ENCODE peak calls at places on chromosome 11, in seven cellular contexts. One of them, this sample, is unnamed.

GRCh38 chr11:44564198-44564597 is 1.3 kb upstream of the CD82 start:
- DNase-seq in EL: no peak
- DNase-seq in NCI-H1417: no peak
- DNase-seq in stimulated activated CD8-positive, alpha-beta memory T cell treated with anti-CD3 and anti-CD28 coated beads, Interleukin-4, amount 100 ng/mL, for 48 hours: no peak
- DNase-seq in NCI-H1436 treated with DMSO at 0.1 percent for 48 hours: peak; percentile 47
- DNase-seq in iPS DF 6.9: no peak
- DNase-seq in HCT116: no peak
- DNase-seq in this sample: no peak

GRCh38 chr11:42819126-42819525 is 492.7 kb upstream of the API5 start:
- DNase-seq in NCI-H1417: no peak
- DNase-seq in iPS DF 6.9: no peak
- DNase-seq in NCI-H1436 treated with DMSO at 0.1 percent for 48 hours: no peak
- DNase-seq in HCT116: no peak
- DNase-seq in stimulated activated CD8-positive, alpha-beta memory T cell treated with anti-CD3 and anti-CD28 coated beads, Interleukin-4, amount 100 ng/mL, for 48 hours: no peak
- DNase-seq in EL: no peak
- DNase-seq in this sample: no peak

GRCh38 chr11:119166368-119167076 is 2.0 kb upstream of the NLRX1 start:
- DNase-seq in HCT116: no peak
- DNase-seq in iPS DF 6.9: no peak
- DNase-seq in NCI-H1417: no peak
- DNase-seq in EL: peak; percentile 68
- DNase-seq in NCI-H1436 treated with DMSO at 0.1 percent for 48 hours: no peak
- DNase-seq in stimulated activated CD8-positive, alpha-beta memory T cell treated with anti-CD3 and anti-CD28 coated beads, Interleukin-4, amount 100 ng/mL, for 48 hours: no peak
- DNase-seq in this sample: no peak

GRCh38 chr11:43989162-43989961 is 46.9 kb downstream of the C11orf96 start:
- DNase-seq in NCI-H1417: no peak
- DNase-seq in NCI-H1436 treated with DMSO at 0.1 percent for 48 hours: no peak
- DNase-seq in stimulated activated CD8-positive, alpha-beta memory T cell treated with anti-CD3 and anti-CD28 coated beads, Interleukin-4, amount 100 ng/mL, for 48 hours: no peak
- DNase-seq in HCT116: no peak
- DNase-seq in EL: no peak
- DNase-seq in iPS DF 6.9: no peak
- DNase-seq in this sample: no peak

GRCh38 chr11:74004694-74005615 is 3.9 kb downstream of the UCP3 start:
- DNase-seq in iPS DF 6.9: no peak
- DNase-seq in HCT116: no peak
- DNase-seq in NCI-H1417: no peak
- DNase-seq in stimulated activated CD8-positive, alpha-beta memory T cell treated with anti-CD3 and anti-CD28 coated beads, Interleukin-4, amount 100 ng/mL, for 48 hours: peak; percentile 82
- DNase-seq in EL: no peak
- DNase-seq in NCI-H1436 treated with DMSO at 0.1 percent for 48 hours: no peak
- DNase-seq in this sample: no peak

GRCh38 chr11:26187639-26188038 is 144.3 kb upstream of the ANO3 start:
- DNase-seq in HCT116: no peak
- DNase-seq in EL: peak; percentile 66
- DNase-seq in NCI-H1417: no peak
- DNase-seq in stimulated activated CD8-positive, alpha-beta memory T cell treated with anti-CD3 and anti-CD28 coated beads, Interleukin-4, amount 100 ng/mL, for 48 hours: no peak
- DNase-seq in iPS DF 6.9: no peak
- DNase-seq in NCI-H1436 treated with DMSO at 0.1 percent for 48 hours: no peak
- DNase-seq in this sample: no peak

GRCh38 chr11:82533628-82534353 is 199.9 kb downstream of the FAM181B start:
- DNase-seq in NCI-H1436 treated with DMSO at 0.1 percent for 48 hours: no peak
- DNase-seq in stimulated activated CD8-positive, alpha-beta memory T cell treated with anti-CD3 and anti-CD28 coated beads, Interleukin-4, amount 100 ng/mL, for 48 hours: no peak
- DNase-seq in iPS DF 6.9: no peak
- DNase-seq in HCT116: no peak
- DNase-seq in EL: no peak
- DNase-seq in NCI-H1417: peak; percentile 88
- DNase-seq in this sample: no peak

GRCh38 chr11:58739725-58740430 is 8.1 kb upstream of the GLYAT start:
- DNase-seq in stimulated activated CD8-positive, alpha-beta memory T cell treated with anti-CD3 and anti-CD28 coated beads, Interleukin-4, amount 100 ng/mL, for 48 hours: no peak
- DNase-seq in HCT116: no peak
- DNase-seq in NCI-H1436 treated with DMSO at 0.1 percent for 48 hours: no peak
- DNase-seq in iPS DF 6.9: no peak
- DNase-seq in NCI-H1417: no peak
- DNase-seq in EL: peak; percentile 49
- DNase-seq in this sample: no peak

GRCh38 chr11:130451261-130452019 is 3.0 kb downstream of the ADAMTS15 start:
- DNase-seq in EL: peak; percentile 66
- DNase-seq in iPS DF 6.9: no peak
- DNase-seq in NCI-H1417: no peak
- DNase-seq in HCT116: no peak
- DNase-seq in NCI-H1436 treated with DMSO at 0.1 percent for 48 hours: no peak
- DNase-seq in stimulated activated CD8-positive, alpha-beta memory T cell treated with anti-CD3 and anti-CD28 coated beads, Interleukin-4, amount 100 ng/mL, for 48 hours: no peak
- DNase-seq in this sample: no peak

GRCh38 chr11:115911656-115912055 is 407.4 kb upstream of the CADM1 start:
- DNase-seq in iPS DF 6.9: no peak
- DNase-seq in HCT116: no peak
- DNase-seq in NCI-H1436 treated with DMSO at 0.1 percent for 48 hours: peak; percentile 83
- DNase-seq in stimulated activated CD8-positive, alpha-beta memory T cell treated with anti-CD3 and anti-CD28 coated beads, Interleukin-4, amount 100 ng/mL, for 48 hours: no peak
- DNase-seq in EL: no peak
- DNase-seq in NCI-H1417: peak; percentile 97
- DNase-seq in this sample: no peak

GRCh38 chr11:6632116-6633073 is 13.2 kb upstream of the TPP1 start:
- DNase-seq in HCT116: no peak
- DNase-seq in NCI-H1436 treated with DMSO at 0.1 percent for 48 hours: no peak
- DNase-seq in EL: no peak
- DNase-seq in iPS DF 6.9: no peak
- DNase-seq in NCI-H1417: no peak
- DNase-seq in stimulated activated CD8-positive, alpha-beta memory T cell treated with anti-CD3 and anti-CD28 coated beads, Interleukin-4, amount 100 ng/mL, for 48 hours: no peak
- DNase-seq in this sample: no peak

GRCh38 chr11:65069217-65069616 is 10.9 kb upstream of the NAALADL1 start:
- DNase-seq in NCI-H1436 treated with DMSO at 0.1 percent for 48 hours: no peak
- DNase-seq in EL: no peak
- DNase-seq in HCT116: no peak
- DNase-seq in NCI-H1417: no peak
- DNase-seq in stimulated activated CD8-positive, alpha-beta memory T cell treated with anti-CD3 and anti-CD28 coated beads, Interleukin-4, amount 100 ng/mL, for 48 hours: no peak
- DNase-seq in iPS DF 6.9: no peak
- DNase-seq in this sample: no peak

GRCh38 chr11:122175316-122175715 is 59.3 kb upstream of the BLID start:
- DNase-seq in NCI-H1417: no peak
- DNase-seq in iPS DF 6.9: no peak
- DNase-seq in NCI-H1436 treated with DMSO at 0.1 percent for 48 hours: no peak
- DNase-seq in HCT116: no peak
- DNase-seq in EL: peak; percentile 57
- DNase-seq in stimulated activated CD8-positive, alpha-beta memory T cell treated with anti-CD3 and anti-CD28 coated beads, Interleukin-4, amount 100 ng/mL, for 48 hours: no peak
- DNase-seq in this sample: no peak

GRCh38 chr11:57798905-57799559 is 37.4 kb downstream of the CTNND1 start:
- DNase-seq in NCI-H1436 treated with DMSO at 0.1 percent for 48 hours: no peak
- DNase-seq in EL: peak; percentile 59
- DNase-seq in iPS DF 6.9: no peak
- DNase-seq in stimulated activated CD8-positive, alpha-beta memory T cell treated with anti-CD3 and anti-CD28 coated beads, Interleukin-4, amount 100 ng/mL, for 48 hours: no peak
- DNase-seq in HCT116: peak; percentile 94
- DNase-seq in NCI-H1417: no peak
- DNase-seq in this sample: no peak

GRCh38 chr11:112132737-112133136 is 31.2 kb downstream of the IL18 start:
- DNase-seq in NCI-H1417: no peak
- DNase-seq in stimulated activated CD8-positive, alpha-beta memory T cell treated with anti-CD3 and anti-CD28 coated beads, Interleukin-4, amount 100 ng/mL, for 48 hours: no peak
- DNase-seq in NCI-H1436 treated with DMSO at 0.1 percent for 48 hours: no peak
- DNase-seq in HCT116: no peak
- DNase-seq in iPS DF 6.9: no peak
- DNase-seq in EL: no peak
- DNase-seq in this sample: no peak

GRCh38 chr11:47765086-47765485 is 2.1 kb downstream of the FNBP4 start:
- DNase-seq in NCI-H1436 treated with DMSO at 0.1 percent for 48 hours: no peak
- DNase-seq in stimulated activated CD8-positive, alpha-beta memory T cell treated with anti-CD3 and anti-CD28 coated beads, Interleukin-4, amount 100 ng/mL, for 48 hours: no peak
- DNase-seq in HCT116: no peak
- DNase-seq in EL: no peak
- DNase-seq in iPS DF 6.9: no peak
- DNase-seq in NCI-H1417: no peak
- DNase-seq in this sample: no peak

GRCh38 chr11:86639172-86639571 is 33.2 kb downstream of the ME3 start:
- DNase-seq in NCI-H1436 treated with DMSO at 0.1 percent for 48 hours: no peak
- DNase-seq in NCI-H1417: no peak
- DNase-seq in iPS DF 6.9: no peak
- DNase-seq in EL: peak; percentile 43
- DNase-seq in HCT116: no peak
- DNase-seq in stimulated activated CD8-positive, alpha-beta memory T cell treated with anti-CD3 and anti-CD28 coated beads, Interleukin-4, amount 100 ng/mL, for 48 hours: no peak
- DNase-seq in this sample: no peak

GRCh38 chr11:130782361-130783221 is 133.7 kb downstream of the SNX19 start:
- DNase-seq in NCI-H1417: no peak
- DNase-seq in NCI-H1436 treated with DMSO at 0.1 percent for 48 hours: no peak
- DNase-seq in iPS DF 6.9: no peak
- DNase-seq in stimulated activated CD8-positive, alpha-beta memory T cell treated with anti-CD3 and anti-CD28 coated beads, Interleukin-4, amount 100 ng/mL, for 48 hours: no peak
- DNase-seq in EL: peak; percentile 76
- DNase-seq in HCT116: no peak
- DNase-seq in this sample: no peak

GRCh38 chr11:108929241-108929640 is 264.4 kb downstream of the DDX10 start:
- DNase-seq in iPS DF 6.9: no peak
- DNase-seq in EL: peak; percentile 93
- DNase-seq in HCT116: peak; percentile 8
- DNase-seq in stimulated activated CD8-positive, alpha-beta memory T cell treated with anti-CD3 and anti-CD28 coated beads, Interleukin-4, amount 100 ng/mL, for 48 hours: no peak
- DNase-seq in NCI-H1417: no peak
- DNase-seq in NCI-H1436 treated with DMSO at 0.1 percent for 48 hours: no peak
- DNase-seq in this sample: no peak

GRCh38 chr11:73072935-73073481 is 69.1 kb downstream of the FCHSD2 start:
- DNase-seq in NCI-H1436 treated with DMSO at 0.1 percent for 48 hours: no peak
- DNase-seq in iPS DF 6.9: no peak
- DNase-seq in stimulated activated CD8-positive, alpha-beta memory T cell treated with anti-CD3 and anti-CD28 coated beads, Interleukin-4, amount 100 ng/mL, for 48 hours: no peak
- DNase-seq in EL: peak; percentile 4
- DNase-seq in NCI-H1417: no peak
- DNase-seq in HCT116: no peak
- DNase-seq in this sample: no peak

GRCh38 chr11:134207538-134208239 is 16.1 kb downstream of the NCAPD3 start:
- DNase-seq in EL: peak; percentile 18
- DNase-seq in HCT116: no peak
- DNase-seq in NCI-H1417: peak; percentile 10
- DNase-seq in stimulated activated CD8-positive, alpha-beta memory T cell treated with anti-CD3 and anti-CD28 coated beads, Interleukin-4, amount 100 ng/mL, for 48 hours: peak; percentile 78
- DNase-seq in NCI-H1436 treated with DMSO at 0.1 percent for 48 hours: no peak
- DNase-seq in iPS DF 6.9: no peak
- DNase-seq in this sample: no peak

GRCh38 chr11:16764888-16765287 is 26.4 kb downstream of the C11orf58 start:
- DNase-seq in NCI-H1417: no peak
- DNase-seq in HCT116: no peak
- DNase-seq in EL: no peak
- DNase-seq in stimulated activated CD8-positive, alpha-beta memory T cell treated with anti-CD3 and anti-CD28 coated beads, Interleukin-4, amount 100 ng/mL, for 48 hours: no peak
- DNase-seq in NCI-H1436 treated with DMSO at 0.1 percent for 48 hours: no peak
- DNase-seq in iPS DF 6.9: no peak
- DNase-seq in this sample: no peak

GRCh38 chr11:75654314-75654713 is 14.5 kb downstream of the MAP6 start:
- DNase-seq in NCI-H1417: no peak
- DNase-seq in HCT116: no peak
- DNase-seq in EL: peak; percentile 68
- DNase-seq in stimulated activated CD8-positive, alpha-beta memory T cell treated with anti-CD3 and anti-CD28 coated beads, Interleukin-4, amount 100 ng/mL, for 48 hours: no peak
- DNase-seq in NCI-H1436 treated with DMSO at 0.1 percent for 48 hours: no peak
- DNase-seq in iPS DF 6.9: no peak
- DNase-seq in this sample: no peak

GRCh38 chr11:64998141-64998540 is 1.4 kb upstream of the BATF2 start:
- DNase-seq in HCT116: no peak
- DNase-seq in NCI-H1436 treated with DMSO at 0.1 percent for 48 hours: no peak
- DNase-seq in iPS DF 6.9: no peak
- DNase-seq in NCI-H1417: peak; percentile 45
- DNase-seq in stimulated activated CD8-positive, alpha-beta memory T cell treated with anti-CD3 and anti-CD28 coated beads, Interleukin-4, amount 100 ng/mL, for 48 hours: peak; percentile 54
- DNase-seq in EL: no peak
- DNase-seq in this sample: no peak